ENCODE peak calls at places on chromosome 20, in eight cellular contexts. I is brain microvascular endothelial cell, Z is AG10803, Q is psoas muscle, M is left ventricle myocardium inferior, H is PC-3, W is pancreas, T is GM12878. A is an unnamed sample.

GRCh38 chr20:49865559-49865958 is 49.8 kb downstream of the SPATA2 start:
- DNase-seq in I (no peak), Z (peak; percentile 86), Q (no peak), M (no peak), H (no peak), W (no peak), T (no peak), A (peak; percentile 83)

GRCh38 chr20:37303637-37304036 is 14.2 kb downstream of the MANBAL start:
- DNase-seq in I (no peak), Z (no peak), Q (no peak), M (no peak), H (no peak), W (no peak), T (no peak), A (no peak)

GRCh38 chr20:58293453-58293852 is 16.1 kb upstream of the RAB22A start:
- DNase-seq in I (no peak), Z (no peak), Q (no peak), M (peak; percentile 25), H (peak; percentile 33), W (no peak), T (no peak), A (no peak)

GRCh38 chr20:51678041-51678697 is 90.0 kb downstream of the ATP9A start:
- DNase-seq in I (no peak), Z (peak; percentile 36), Q (no peak), M (no peak), H (no peak), W (no peak), T (no peak), A (no peak)

GRCh38 chr20:47438464-47439381 is 63.0 kb upstream of the NCOA3 start:
- DNase-seq in I (no peak), Z (no peak), Q (no peak), M (no peak), H (peak; percentile 80), W (no peak), T (peak; percentile 75), A (no peak)

GRCh38 chr20:17859002-17859615 is 109.5 kb downstream of the SNX5 start:
- DNase-seq in I (no peak), Z (no peak), Q (no peak), M (no peak), H (no peak), W (peak; percentile 54), T (peak; percentile 45), A (no peak)

GRCh38 chr20:3716195-3716834 is 3.9 kb upstream of the SIGLEC1 start:
- DNase-seq in I (peak; percentile 4), Z (peak; percentile 41), Q (no peak), M (no peak), H (peak; percentile 64), W (no peak), T (no peak), A (no peak)

GRCh38 chr20:23640018-23640872 is 2.5 kb upstream of the CST3 start:
- DNase-seq in I (no peak), Z (no peak), Q (no peak), M (no peak), H (no peak), W (no peak), T (no peak), A (no peak)

GRCh38 chr20:4947817-4948559 is 53.3 kb downstream of the SLC23A2 start:
- DNase-seq in I (no peak), Z (peak; percentile 54), Q (no peak), M (no peak), H (no peak), W (no peak), T (no peak), A (no peak)

GRCh38 chr20:3204124-3204794 is at the start of gene DDRGK1:
- DNase-seq in I (peak; percentile 82), Z (peak; percentile 69), Q (peak; percentile 87), M (peak; percentile 91), H (peak; percentile 91), W (peak; percentile 89), T (peak; percentile 65), A (no peak)

GRCh38 chr20:14723614-14724013 is 386.2 kb upstream of the FLRT3 start:
- DNase-seq in I (no peak), Z (no peak), Q (no peak), M (no peak), H (no peak), W (no peak), T (no peak), A (no peak)

GRCh38 chr20:58694241-58695083 is 1.9 kb downstream of the NPEPL1 start:
- DNase-seq in I (no peak), Z (no peak), Q (no peak), M (peak; percentile 13), H (no peak), W (no peak), T (no peak), A (no peak)

GRCh38 chr20:50713677-50714101 is 17.7 kb upstream of the PARD6B start:
- DNase-seq in I (no peak), Z (peak; percentile 65), Q (no peak), M (no peak), H (peak; percentile 39), W (no peak), T (no peak), A (no peak)

GRCh38 chr20:21505810-21506530 is 7.9 kb downstream of the NKX2-2 start:
- DNase-seq in I (no peak), Z (peak; percentile 29), Q (no peak), M (no peak), H (peak; percentile 57), W (no peak), T (no peak), A (no peak)

DNA sequence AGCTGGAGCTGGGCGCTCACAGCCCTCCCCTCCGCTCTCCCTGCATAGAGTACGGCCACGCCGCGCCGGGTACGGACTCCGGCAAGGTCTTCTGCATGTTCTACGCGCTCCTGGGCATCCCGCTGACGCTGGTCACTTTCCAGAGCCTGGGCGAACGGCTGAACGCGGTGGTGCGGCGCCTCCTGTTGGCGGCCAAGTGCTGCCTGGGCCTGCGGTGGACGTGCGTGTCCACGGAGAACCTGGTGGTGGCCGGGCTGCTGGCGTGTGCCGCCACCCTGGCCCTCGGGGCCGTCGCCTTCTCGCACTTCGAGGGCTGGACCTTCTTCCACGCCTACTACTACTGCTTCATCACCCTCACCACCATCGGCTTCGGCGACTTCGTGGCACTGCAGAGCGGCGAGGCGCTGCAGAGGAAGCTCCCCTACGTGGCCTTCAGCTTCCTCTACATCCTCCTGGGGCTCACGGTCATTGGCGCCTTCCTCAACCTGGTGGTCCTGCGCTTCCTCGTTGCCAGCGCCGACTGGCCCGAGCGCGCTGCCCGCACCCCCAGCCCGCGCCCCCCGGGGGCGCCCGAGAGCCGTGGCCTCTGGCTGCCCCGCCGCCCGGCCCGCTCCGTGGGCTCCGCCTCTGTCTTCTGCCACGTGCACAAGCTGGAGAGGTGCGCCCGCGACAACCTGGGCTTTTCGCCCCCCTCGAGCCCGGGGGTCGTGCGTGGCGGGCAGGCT is 4.6 kb downstream of the KCNK15 start:
- DNase-seq in I (no peak), Z (no peak), Q (no peak), M (no peak), H (no peak), W (peak; percentile 17), T (no peak), A (no peak)
- TF ChIP-seq CTCF in I (no peak), Z (peak; percentile 25), Q (peak; percentile 41), M (peak; percentile 68), H (peak; percentile 25), W (no peak), T (no peak), A (peak; percentile 11)

GRCh38 chr20:56388882-56389281 is 3.1 kb downstream of the AURKA start:
- DNase-seq in I (no peak), Z (no peak), Q (no peak), M (no peak), H (no peak), W (no peak), T (no peak), A (no peak)

GRCh38 chr20:56391037-56391436 is 978 bp downstream of the AURKA start:
- DNase-seq in I (no peak), Z (no peak), Q (no peak), M (no peak), H (no peak), W (no peak), T (no peak), A (no peak)

GRCh38 chr20:56392282-56393132 is at the start of gene CSTF1:
- DNase-seq in I (peak; percentile 100), Z (peak; percentile 100), Q (peak; percentile 99), M (peak; percentile 98), H (peak; percentile 100), W (peak; percentile 99), T (peak; percentile 97), A (peak; percentile 98)

GRCh38 chr20:56391596-56392281 is at the start of gene AURKA:
- DNase-seq in I (no peak), Z (no peak), Q (no peak), M (no peak), H (no peak), W (no peak), T (no peak), A (no peak)

DNA sequence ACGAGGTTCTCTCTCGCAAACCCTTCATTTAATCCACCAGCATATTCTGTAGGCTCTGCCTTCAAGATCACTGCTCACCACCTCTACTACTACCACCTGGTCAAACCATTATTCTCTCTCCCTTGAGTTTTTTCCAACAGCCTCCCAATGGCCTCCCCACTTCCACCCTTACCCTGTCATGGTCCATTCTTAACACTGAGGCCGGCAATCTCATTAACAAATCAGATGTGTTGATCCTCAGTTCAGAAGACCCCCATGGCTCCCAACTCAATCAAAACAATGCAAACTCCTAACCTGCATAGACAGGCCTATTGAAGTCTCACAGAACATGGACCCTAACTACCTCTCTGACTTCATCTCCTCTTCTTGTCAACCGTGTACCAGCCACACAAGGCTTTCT is 2.2 kb downstream of the AURKA start:
- DNase-seq in I (no peak), Z (no peak), Q (no peak), M (no peak), H (no peak), W (no peak), T (no peak), A (no peak)
- H3K4me3 ChIP-seq in I (no peak overlapping the region), Z (no peak overlapping the region), Q (no peak overlapping the region), M (no peak overlapping the region), H (peak overlapping the region; percentile 27), W (no peak overlapping the region), T (peak overlapping the region; percentile 3), A (no peak overlapping the region)

GRCh38 chr20:1392693-1393506 is at the start of gene FKBP1A:
- DNase-seq in I (peak; percentile 69), Z (peak; percentile 88), Q (peak; percentile 93), M (peak; percentile 91), H (peak; percentile 99), W (peak; percentile 93), T (peak; percentile 67), A (no peak)
- TF ChIP-seq CTCF in I (no peak), Z (no peak), Q (no peak), M (peak; percentile 51), H (no peak), W (peak; percentile 11), T (no peak), A (no peak)

DNA sequence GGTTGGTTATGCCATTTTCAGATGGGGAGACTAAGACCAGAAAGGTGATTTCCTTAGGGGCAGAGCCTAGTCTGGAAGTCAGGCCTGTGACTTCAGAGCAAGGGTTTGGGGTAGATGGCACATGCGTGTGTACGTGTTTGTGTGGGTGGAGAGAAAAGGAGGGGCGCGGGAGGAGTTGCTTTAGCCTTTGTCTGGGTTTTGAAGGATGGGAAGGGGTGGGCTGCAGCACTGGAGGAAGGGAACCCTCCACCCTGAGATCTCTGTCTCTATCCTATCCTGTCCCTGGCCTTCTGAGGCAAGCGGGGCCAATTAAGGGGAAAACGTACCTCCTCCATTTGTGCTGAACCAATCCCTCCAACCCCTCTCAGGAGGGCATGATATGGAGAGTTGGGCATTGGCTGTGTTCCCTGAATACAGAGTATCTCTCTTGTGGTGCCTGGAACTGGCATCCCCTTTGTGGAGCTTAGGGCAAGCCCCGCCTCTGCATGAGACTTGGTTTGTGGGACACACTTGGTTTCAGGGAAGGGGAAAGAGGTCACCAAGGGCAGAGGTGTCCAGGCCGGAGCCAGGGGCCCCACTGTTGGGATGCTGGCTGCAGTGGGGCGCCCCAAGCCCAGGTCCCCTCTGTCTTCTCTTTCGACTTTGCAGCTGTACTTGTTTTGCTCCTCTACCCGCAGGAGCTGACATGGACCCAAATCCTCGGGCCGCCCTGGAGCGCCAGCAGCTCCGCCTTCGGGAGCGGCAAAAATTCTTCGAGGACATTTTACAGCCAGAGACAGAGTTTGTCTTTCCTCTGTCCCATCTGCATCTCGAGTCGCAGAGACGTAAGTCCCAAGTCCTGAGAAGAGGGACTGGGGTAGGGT is at the start of gene DBNDD2:
- DNase-seq in I (no peak), Z (no peak), Q (no peak), M (peak; percentile 54), H (no peak), W (no peak), T (no peak), A (no peak)
- H3K4me3 ChIP-seq in I (peak within 1 kb of the TSS; percentile 61), Z (peak within 1 kb of the TSS; percentile 72), Q (peak within 1 kb of the TSS; percentile 99), M (peak within 1 kb of the TSS; percentile 98), H (no peak within 1 kb of the TSS), W (peak within 1 kb of the TSS; percentile 91), T (no peak within 1 kb of the TSS), A (peak within 1 kb of the TSS; percentile 70)